ENCODE peak calls at places on chromosomes 11 and 22, in four cellular contexts. One of them, this sample, is unnamed.

GRCh38 chr11:117620659-117621058 is 176.4 kb downstream of the DSCAML1 start:
- DNase-seq in stomach: no peak
- DNase-seq in transverse colon: no peak
- DNase-seq in spleen: no peak
- DNase-seq in this sample: no peak

GRCh38 chr11:43543313-43543712 is 137.2 kb upstream of the HSD17B12 start:
- DNase-seq in stomach: no peak
- DNase-seq in transverse colon: no peak
- DNase-seq in spleen: no peak
- DNase-seq in this sample: no peak

GRCh38 chr11:91904792-91905785 is 319.5 kb upstream of the FAT3 start:
- DNase-seq in stomach: no peak
- DNase-seq in transverse colon: no peak
- DNase-seq in spleen: no peak
- DNase-seq in this sample: no peak

GRCh38 chr22:45758603-45759002 is 87.0 kb downstream of the ATXN10 start:
- DNase-seq in stomach: no peak
- DNase-seq in transverse colon: no peak
- DNase-seq in spleen: no peak
- DNase-seq in this sample: no peak

GRCh38 chr22:43995798-43996169 is 28.3 kb upstream of the PARVB start:
- DNase-seq in stomach: no peak
- DNase-seq in transverse colon: no peak
- DNase-seq in spleen: no peak
- DNase-seq in this sample: no peak

GRCh38 chr11:70467196-70468085 is 69.1 kb downstream of the CTTN start:
- DNase-seq in stomach: peak; percentile 74
- DNase-seq in transverse colon: peak; percentile 58
- DNase-seq in spleen: peak; percentile 75
- DNase-seq in this sample: no peak

GRCh38 chr11:122020902-122021301 is 95.1 kb downstream of the BLID start:
- DNase-seq in stomach: no peak
- DNase-seq in transverse colon: no peak
- DNase-seq in spleen: no peak
- DNase-seq in this sample: no peak

GRCh38 chr11:69644962-69645675 is 4.2 kb downstream of the CCND1 start:
- DNase-seq in stomach: no peak
- DNase-seq in transverse colon: no peak
- DNase-seq in spleen: peak; percentile 73
- DNase-seq in this sample: no peak

GRCh38 chr11:123033895-123034294 is 28.0 kb downstream of the HSPA8 start:
- DNase-seq in stomach: no peak
- DNase-seq in transverse colon: no peak
- DNase-seq in spleen: no peak
- DNase-seq in this sample: no peak

GRCh38 chr11:35142481-35143207 is 3.7 kb downstream of the CD44 start:
- DNase-seq in stomach: no peak
- DNase-seq in transverse colon: peak; percentile 42
- DNase-seq in spleen: no peak
- DNase-seq in this sample: no peak

GRCh38 chr11:27416568-27417176 is 53.7 kb upstream of the CCDC34 start:
- DNase-seq in stomach: no peak
- DNase-seq in transverse colon: no peak
- DNase-seq in spleen: no peak
- DNase-seq in this sample: no peak

GRCh38 chr22:21068681-21069276 is 23.0 kb downstream of the LRRC74B start:
- DNase-seq in stomach: no peak
- DNase-seq in transverse colon: no peak
- DNase-seq in spleen: no peak
- DNase-seq in this sample: no peak

GRCh38 chr22:18057568-18058209 is 20.1 kb upstream of the PEX26 start:
- DNase-seq in stomach: peak; percentile 60
- DNase-seq in transverse colon: peak; percentile 74
- DNase-seq in spleen: peak; percentile 88
- DNase-seq in this sample: no peak

GRCh38 chr11:33899383-33900037 is 7.6 kb upstream of the LMO2 start:
- DNase-seq in stomach: peak; percentile 50
- DNase-seq in transverse colon: peak; percentile 52
- DNase-seq in spleen: no peak
- DNase-seq in this sample: no peak

GRCh38 chr22:44337658-44338004 is 24.9 kb upstream of the SHISAL1 start:
- DNase-seq in stomach: peak; percentile 32
- DNase-seq in transverse colon: peak; percentile 22
- DNase-seq in spleen: no peak
- DNase-seq in this sample: no peak

GRCh38 chr11:20154381-20154780 is 5.9 kb downstream of the DBX1 start:
- DNase-seq in stomach: no peak
- DNase-seq in transverse colon: no peak
- DNase-seq in spleen: no peak
- DNase-seq in this sample: no peak

GRCh38 chr11:134332189-134332631 is 422 bp downstream of the GLB1L2 start:
- DNase-seq in stomach: no peak
- DNase-seq in transverse colon: peak; percentile 53
- DNase-seq in spleen: peak; percentile 85
- DNase-seq in this sample: no peak

GRCh38 chr22:30290679-30291333 is 1.5 kb upstream of the CASTOR1 start:
- DNase-seq in stomach: peak; percentile 91
- DNase-seq in transverse colon: peak; percentile 74
- DNase-seq in spleen: peak; percentile 87
- DNase-seq in this sample: no peak

GRCh38 chr11:74684661-74685060 is 46.6 kb downstream of the CHRDL2 start:
- DNase-seq in stomach: no peak
- DNase-seq in transverse colon: no peak
- DNase-seq in spleen: peak; percentile 14
- DNase-seq in this sample: no peak

GRCh38 chr11:121810291-121810690 is 305.7 kb downstream of the BLID start:
- DNase-seq in stomach: no peak
- DNase-seq in transverse colon: no peak
- DNase-seq in spleen: no peak
- DNase-seq in this sample: no peak

GRCh38 chr11:35101223-35101622 is 37.7 kb upstream of the CD44 start:
- DNase-seq in stomach: no peak
- DNase-seq in transverse colon: no peak
- DNase-seq in spleen: no peak
- DNase-seq in this sample: no peak

GRCh38 chr11:44246726-44247125 is 63.2 kb downstream of the ALX4 start:
- DNase-seq in stomach: no peak
- DNase-seq in transverse colon: no peak
- DNase-seq in spleen: no peak
- DNase-seq in this sample: no peak

GRCh38 chr11:69934861-69935494 is 115.8 kb upstream of the FGF3 start:
- DNase-seq in stomach: no peak
- DNase-seq in transverse colon: no peak
- DNase-seq in spleen: peak; percentile 60
- DNase-seq in this sample: no peak

GRCh38 chr22:33028191-33028700 is 29.9 kb downstream of the SYN3 start:
- DNase-seq in stomach: no peak
- DNase-seq in transverse colon: no peak
- DNase-seq in spleen: no peak
- DNase-seq in this sample: no peak

GRCh38 chr22:47550524-47551437 is 788.3 kb downstream of the TBC1D22A start:
- DNase-seq in stomach: peak; percentile 16
- DNase-seq in transverse colon: no peak
- DNase-seq in spleen: no peak
- DNase-seq in this sample: no peak

GRCh38 chr11:129006161-129006560 is 63.5 kb upstream of the TP53AIP1 start:
- DNase-seq in stomach: no peak
- DNase-seq in transverse colon: no peak
- DNase-seq in spleen: no peak
- DNase-seq in this sample: no peak

GRCh38 chr22:32164084-32164894 is 5.2 kb upstream of the C22orf42 start:
- DNase-seq in stomach: no peak
- DNase-seq in transverse colon: no peak
- DNase-seq in spleen: no peak
- DNase-seq in this sample: no peak

GRCh38 chr11:118785362-118785761 is 5.6 kb downstream of the DDX6 start:
- DNase-seq in stomach: no peak
- DNase-seq in transverse colon: no peak
- DNase-seq in spleen: no peak
- DNase-seq in this sample: no peak

GRCh38 chr11:74680703-74681531 is 50.3 kb downstream of the CHRDL2 start:
- DNase-seq in stomach: peak; percentile 45
- DNase-seq in transverse colon: peak; percentile 6
- DNase-seq in spleen: peak; percentile 51
- DNase-seq in this sample: no peak

GRCh38 chr11:1302041-1302460 is 7.4 kb downstream of the TOLLIP start:
- DNase-seq in stomach: peak; percentile 21
- DNase-seq in transverse colon: no peak
- DNase-seq in spleen: peak; percentile 74
- DNase-seq in this sample: no peak

GRCh38 chr11:1300121-1300520 is 9.3 kb downstream of the TOLLIP start:
- DNase-seq in stomach: no peak
- DNase-seq in transverse colon: no peak
- DNase-seq in spleen: no peak
- DNase-seq in this sample: no peak

GRCh38 chr11:1299621-1300020 is 9.8 kb downstream of the TOLLIP start:
- DNase-seq in stomach: peak; percentile 22
- DNase-seq in transverse colon: no peak
- DNase-seq in spleen: peak; percentile 76
- DNase-seq in this sample: no peak

GRCh38 chr11:1301220-1302000 is 8.0 kb downstream of the TOLLIP start:
- DNase-seq in stomach: peak; percentile 20
- DNase-seq in transverse colon: no peak
- DNase-seq in spleen: peak; percentile 35
- DNase-seq in this sample: no peak

GRCh38 chr11:1300569-1301187 is 8.8 kb downstream of the TOLLIP start:
- DNase-seq in stomach: peak; percentile 21
- DNase-seq in transverse colon: no peak
- DNase-seq in spleen: peak; percentile 44
- DNase-seq in this sample: no peak
- TF ChIP-seq POLR2AphosphoS5 in stomach: no peak
- TF ChIP-seq POLR2AphosphoS5 in transverse colon: no peak
- TF ChIP-seq POLR2AphosphoS5 in spleen: no peak
- TF ChIP-seq POLR2AphosphoS5 in this sample: no peak

GRCh38 chr11:120594746-120595145 is 83.2 kb downstream of the GRIK4 start:
- DNase-seq in stomach: no peak
- DNase-seq in transverse colon: no peak
- DNase-seq in spleen: peak; percentile 61
- DNase-seq in this sample: no peak

GRCh38 chr11:120589376-120589775 is 77.8 kb downstream of the GRIK4 start:
- DNase-seq in stomach: no peak
- DNase-seq in transverse colon: no peak
- DNase-seq in spleen: peak; percentile 46
- DNase-seq in this sample: no peak

GRCh38 chr11:120587299-120587698 is 75.8 kb downstream of the GRIK4 start:
- DNase-seq in stomach: no peak
- DNase-seq in transverse colon: no peak
- DNase-seq in spleen: no peak
- DNase-seq in this sample: no peak

GRCh38 chr11:120586072-120586471 is 74.5 kb downstream of the GRIK4 start:
- DNase-seq in stomach: no peak
- DNase-seq in transverse colon: no peak
- DNase-seq in spleen: peak; percentile 10
- DNase-seq in this sample: no peak

DNA sequence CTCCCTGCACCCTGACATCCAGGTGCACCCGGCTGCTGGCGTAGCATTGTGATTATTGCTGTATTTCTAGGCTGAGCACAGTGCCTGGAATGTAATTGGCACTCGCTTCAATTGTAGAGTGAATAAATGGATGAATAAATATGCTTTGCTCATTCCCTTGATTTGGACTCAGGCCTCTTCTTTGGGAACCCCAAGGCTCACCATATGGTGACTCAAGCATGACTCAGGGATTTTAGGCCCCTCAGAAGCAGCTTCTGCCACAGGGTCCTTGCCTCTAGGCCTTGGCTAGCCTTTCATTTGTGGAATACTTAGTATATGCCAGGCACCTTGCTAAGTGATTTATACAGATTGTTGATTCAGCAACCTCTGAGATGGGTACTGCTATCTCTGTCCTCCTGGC is 78.9 kb downstream of the GRIK4 start:
- DNase-seq in stomach: no peak
- DNase-seq in transverse colon: no peak
- DNase-seq in spleen: peak; percentile 3
- DNase-seq in this sample: no peak
- TF ChIP-seq POLR2A in stomach: no peak
- TF ChIP-seq POLR2A in transverse colon: no peak
- TF ChIP-seq POLR2A in spleen: no peak
- TF ChIP-seq POLR2A in this sample: no peak

GRCh38 chr11:12137938-12138731 is 27.7 kb downstream of the MICAL2 start:
- DNase-seq in stomach: no peak
- DNase-seq in transverse colon: peak; percentile 12
- DNase-seq in spleen: peak; percentile 11
- DNase-seq in this sample: no peak

GRCh38 chr11:12134239-12134590 is 23.8 kb downstream of the MICAL2 start:
- DNase-seq in stomach: no peak
- DNase-seq in transverse colon: peak; percentile 37
- DNase-seq in spleen: peak; percentile 83
- DNase-seq in this sample: no peak

GRCh38 chr11:12139144-12139881 is 28.9 kb downstream of the MICAL2 start:
- DNase-seq in stomach: no peak
- DNase-seq in transverse colon: no peak
- DNase-seq in spleen: peak; percentile 61
- DNase-seq in this sample: no peak

GRCh38 chr11:12135185-12135584 is 24.8 kb downstream of the MICAL2 start:
- DNase-seq in stomach: no peak
- DNase-seq in transverse colon: peak; percentile 3
- DNase-seq in spleen: no peak
- DNase-seq in this sample: no peak

GRCh38 chr11:12137005-12137690 is 26.8 kb downstream of the MICAL2 start:
- DNase-seq in stomach: peak; percentile 51
- DNase-seq in transverse colon: peak; percentile 83
- DNase-seq in spleen: no peak
- DNase-seq in this sample: no peak
- TF ChIP-seq POLR2AphosphoS5 in stomach: no peak
- TF ChIP-seq POLR2AphosphoS5 in transverse colon: peak; percentile 65
- TF ChIP-seq POLR2AphosphoS5 in spleen: no peak
- TF ChIP-seq POLR2AphosphoS5 in this sample: no peak

DNA sequence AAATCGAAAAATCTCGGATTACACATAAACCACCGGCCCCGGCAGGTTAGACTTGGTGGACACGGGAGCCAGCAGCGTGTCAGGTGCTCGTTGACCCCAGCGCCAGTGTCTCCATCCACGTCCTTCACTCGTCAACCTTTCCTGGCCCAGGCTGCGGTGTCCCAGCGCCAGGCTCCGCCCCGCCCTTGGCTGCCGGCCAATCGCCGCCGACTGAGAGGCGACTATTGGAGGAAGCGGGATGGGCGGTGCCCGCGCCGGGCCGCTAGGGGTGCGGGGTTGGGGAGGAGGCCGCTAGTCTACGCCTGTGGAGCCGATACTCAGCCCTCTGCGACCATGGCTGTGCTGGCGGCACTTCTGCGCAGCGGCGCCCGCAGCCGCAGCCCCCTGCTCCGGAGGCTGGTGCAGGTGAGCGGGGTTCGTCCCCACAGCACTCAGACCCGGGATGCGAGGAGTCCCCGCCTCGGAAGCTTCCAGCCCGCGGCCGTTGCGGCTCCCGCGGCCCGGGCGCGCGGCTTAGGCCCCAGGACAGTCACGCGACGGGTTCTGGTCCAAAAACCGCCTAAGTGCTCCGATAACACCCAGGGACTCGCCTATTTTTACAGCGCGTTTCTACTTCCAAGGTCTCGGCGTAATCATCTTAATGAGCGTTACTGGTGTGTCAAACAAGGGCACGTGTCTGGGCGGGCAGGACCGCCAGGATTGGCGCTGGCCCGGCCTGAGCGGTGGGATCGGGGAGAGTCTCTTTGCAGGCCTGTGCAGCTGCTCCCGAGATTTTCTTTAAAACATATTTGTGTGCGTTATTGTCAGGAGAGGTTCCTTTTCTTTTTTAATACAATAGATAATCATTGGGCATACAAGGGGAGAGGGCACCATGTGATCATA is at the start of gene ACAT1:
- DNase-seq in stomach: peak; percentile 99
- DNase-seq in transverse colon: peak; percentile 99
- DNase-seq in spleen: peak; percentile 100
- DNase-seq in this sample: peak; percentile 79
- TF ChIP-seq POLR2A in stomach: peak; percentile 65
- TF ChIP-seq POLR2A in transverse colon: peak; percentile 92
- TF ChIP-seq POLR2A in spleen: peak; percentile 70
- TF ChIP-seq POLR2A in this sample: peak; percentile 87